ENCODE peak calls at places on chromosomes 4 and X, in four cellular contexts. One of them, this sample, is unnamed.
A peak's percentile ranks its signal among the peaks of the same experiment; 100 is the strongest.

GRCh38 chr4:63553123-63553522 is 856.1 kb downstream of the TECRL start:
- DNase-seq in activated naive CD4-positive, alpha-beta T cell treated with anti-CD3 and anti-CD28 coated beads, Interleukin-2, amount 50 U/mL, for 16 hours: no peak
- DNase-seq in iris pigment epithelial cell: no peak
- DNase-seq in Caco-2: no peak
- DNase-seq in this sample: no peak

GRCh38 chr4:182400754-182401153 is 157.6 kb downstream of the TENM3 start:
- DNase-seq in activated naive CD4-positive, alpha-beta T cell treated with anti-CD3 and anti-CD28 coated beads, Interleukin-2, amount 50 U/mL, for 16 hours: no peak
- DNase-seq in iris pigment epithelial cell: no peak
- DNase-seq in Caco-2: no peak
- DNase-seq in this sample: no peak

GRCh38 chrX:80578518-80579105 is 158.4 kb downstream of the TENT5D start:
- DNase-seq in activated naive CD4-positive, alpha-beta T cell treated with anti-CD3 and anti-CD28 coated beads, Interleukin-2, amount 50 U/mL, for 16 hours: no peak
- DNase-seq in iris pigment epithelial cell: peak; percentile 21
- DNase-seq in Caco-2: no peak
- DNase-seq in this sample: peak; percentile 3

GRCh38 chr4:41455215-41455614 is 82.7 kb upstream of the LIMCH1 start:
- DNase-seq in activated naive CD4-positive, alpha-beta T cell treated with anti-CD3 and anti-CD28 coated beads, Interleukin-2, amount 50 U/mL, for 16 hours: no peak
- DNase-seq in iris pigment epithelial cell: no peak
- DNase-seq in Caco-2: no peak
- DNase-seq in this sample: no peak

GRCh38 chr4:113276448-113277158 is 227.2 kb downstream of the ANK2 start:
- DNase-seq in activated naive CD4-positive, alpha-beta T cell treated with anti-CD3 and anti-CD28 coated beads, Interleukin-2, amount 50 U/mL, for 16 hours: no peak
- DNase-seq in iris pigment epithelial cell: no peak
- DNase-seq in Caco-2: no peak
- DNase-seq in this sample: no peak

GRCh38 chr4:1154523-1155182 is 17.7 kb downstream of the SPON2 start:
- DNase-seq in activated naive CD4-positive, alpha-beta T cell treated with anti-CD3 and anti-CD28 coated beads, Interleukin-2, amount 50 U/mL, for 16 hours: no peak
- DNase-seq in iris pigment epithelial cell: no peak
- DNase-seq in Caco-2: no peak
- DNase-seq in this sample: no peak

GRCh38 chr4:165475706-165476070 is 96.9 kb downstream of the CPE start:
- DNase-seq in activated naive CD4-positive, alpha-beta T cell treated with anti-CD3 and anti-CD28 coated beads, Interleukin-2, amount 50 U/mL, for 16 hours: no peak
- DNase-seq in iris pigment epithelial cell: no peak
- DNase-seq in Caco-2: no peak
- DNase-seq in this sample: no peak

GRCh38 chrX:48971325-48972213 is at the start of gene KCND1:
- DNase-seq in activated naive CD4-positive, alpha-beta T cell treated with anti-CD3 and anti-CD28 coated beads, Interleukin-2, amount 50 U/mL, for 16 hours: peak; percentile 11
- DNase-seq in iris pigment epithelial cell: peak; percentile 38
- DNase-seq in Caco-2: no peak
- DNase-seq in this sample: no peak

GRCh38 chr4:159009521-159009920 is 93.4 kb upstream of the RAPGEF2 start:
- DNase-seq in activated naive CD4-positive, alpha-beta T cell treated with anti-CD3 and anti-CD28 coated beads, Interleukin-2, amount 50 U/mL, for 16 hours: no peak
- DNase-seq in iris pigment epithelial cell: peak; percentile 35
- DNase-seq in Caco-2: no peak
- DNase-seq in this sample: no peak

GRCh38 chrX:12971282-12972003 is 3.5 kb upstream of the TMSB4X start:
- DNase-seq in activated naive CD4-positive, alpha-beta T cell treated with anti-CD3 and anti-CD28 coated beads, Interleukin-2, amount 50 U/mL, for 16 hours: no peak
- DNase-seq in iris pigment epithelial cell: no peak
- DNase-seq in Caco-2: no peak
- DNase-seq in this sample: no peak

GRCh38 chrX:10235851-10236250 is 79.1 kb downstream of the CLCN4 start:
- DNase-seq in activated naive CD4-positive, alpha-beta T cell treated with anti-CD3 and anti-CD28 coated beads, Interleukin-2, amount 50 U/mL, for 16 hours: no peak
- DNase-seq in iris pigment epithelial cell: peak; percentile 76
- DNase-seq in Caco-2: no peak
- DNase-seq in this sample: no peak

GRCh38 chr4:88661724-88662123 is 35.9 kb downstream of the NAP1L5 start:
- DNase-seq in activated naive CD4-positive, alpha-beta T cell treated with anti-CD3 and anti-CD28 coated beads, Interleukin-2, amount 50 U/mL, for 16 hours: no peak
- DNase-seq in iris pigment epithelial cell: peak; percentile 83
- DNase-seq in Caco-2: no peak
- DNase-seq in this sample: peak; percentile 5

GRCh38 chr4:110418641-110419040 is 57.3 kb upstream of the ENPEP start:
- DNase-seq in activated naive CD4-positive, alpha-beta T cell treated with anti-CD3 and anti-CD28 coated beads, Interleukin-2, amount 50 U/mL, for 16 hours: no peak
- DNase-seq in iris pigment epithelial cell: no peak
- DNase-seq in Caco-2: no peak
- DNase-seq in this sample: no peak

This sample was measured in H54.